ENCODE peak calls at places on chromosomes 5 and 9, in nine cellular contexts. X, D, H, M, U, Z, I, P and L are unnamed samples.

GRCh38 chr9:21854594-21854993 is 52.2 kb downstream of the MTAP start:
- DNase-seq in X (no peak), D (peak), H (peak), M (peak), U (peak), Z (peak), I (no peak), P (no peak), L (no peak)

GRCh38 chr9:130933114-130934046 is 5.7 kb downstream of the FIBCD1 start:
- DNase-seq in X (no peak), D (peak), H (no peak), M (no peak), U (peak), Z (peak), I (no peak), P (no peak), L (no peak)

GRCh38 chr9:13865869-13866268 is 448.1 kb downstream of the NFIB start:
- DNase-seq in X (no peak), D (peak), H (no peak), M (no peak), U (no peak), Z (no peak), I (no peak), P (no peak), L (no peak)

GRCh38 chr5:9562101-9562500 is 16.2 kb upstream of the SEMA5A start:
- DNase-seq in X (no peak), D (no peak), H (no peak), M (no peak), U (peak), Z (no peak), I (no peak), P (no peak), L (no peak)

GRCh38 chr5:139765409-139766217 is 30.0 kb upstream of the PSD2 start:
- DNase-seq in X (peak), D (peak), H (peak), M (peak), U (peak), Z (peak), I (peak), P (peak), L (peak)

GRCh38 chr5:10652151-10652550 is 88.3 kb downstream of the ANKRD33B start:
- DNase-seq in X (peak), D (no peak), H (no peak), M (peak), U (no peak), Z (no peak), I (no peak), P (no peak), L (no peak)

GRCh38 chr9:94868462-94868861 is 142.0 kb downstream of the AOPEP start:
- DNase-seq in X (no peak), D (no peak), H (no peak), M (no peak), U (no peak), Z (peak), I (no peak), P (no peak), L (no peak)

GRCh38 chr5:108379722-108380530 is 2.0 kb downstream of the FBXL17 start:
- DNase-seq in X (no peak), D (peak), H (no peak), M (peak), U (no peak), Z (peak), I (no peak), P (no peak), L (no peak)

GRCh38 chr9:93126151-93126781 is 7.8 kb downstream of the NINJ1 start:
- DNase-seq in X (no peak), D (no peak), H (no peak), M (no peak), U (no peak), Z (no peak), I (no peak), P (peak), L (no peak)

GRCh38 chr5:132202711-132203463 is 24.8 kb downstream of the P4HA2 start:
- DNase-seq in X (no peak), D (no peak), H (no peak), M (no peak), U (no peak), Z (no peak), I (no peak), P (no peak), L (no peak)

GRCh38 chr9:125889122-125889523 is 141.9 kb downstream of the PBX3 start:
- DNase-seq in X (no peak), D (no peak), H (peak), M (no peak), U (no peak), Z (peak), I (peak), P (peak), L (no peak)

GRCh38 chr9:79883073-79883645 is 311.4 kb downstream of the TLE4 start:
- DNase-seq in X (no peak), D (no peak), H (no peak), M (no peak), U (no peak), Z (no peak), I (no peak), P (no peak), L (no peak)

GRCh38 chr5:117833666-117834065 is 1154.7 kb downstream of the DTWD2 start:
- DNase-seq in X (no peak), D (no peak), H (no peak), M (no peak), U (no peak), Z (no peak), I (no peak), P (no peak), L (no peak)

GRCh38 chr9:68416891-68417570 is 60.6 kb downstream of the PGM5 start:
- DNase-seq in X (peak), D (no peak), H (peak), M (no peak), U (no peak), Z (no peak), I (peak), P (no peak), L (no peak)

GRCh38 chr9:132973166-132973565 is 5.3 kb upstream of the GFI1B start:
- DNase-seq in X (no peak), D (no peak), H (no peak), M (no peak), U (no peak), Z (no peak), I (no peak), P (no peak), L (no peak)

GRCh38 chr5:61910771-61911170 is 395.2 kb upstream of the KIF2A start:
- DNase-seq in X (no peak), D (no peak), H (no peak), M (no peak), U (no peak), Z (no peak), I (no peak), P (no peak), L (no peak)

GRCh38 chr5:42143361-42143760 is 218.3 kb downstream of the FBXO4 start:
- DNase-seq in X (no peak), D (no peak), H (no peak), M (no peak), U (no peak), Z (no peak), I (no peak), P (no peak), L (no peak)

GRCh38 chr5:58849995-58850667 is 267.3 kb downstream of the RAB3C start:
- DNase-seq in X (peak), D (peak), H (peak), M (peak), U (peak), Z (peak), I (no peak), P (peak), L (peak)

GRCh38 chr9:94525396-94526035 is 29.4 kb upstream of the PCAT7 start:
- DNase-seq in X (no peak), D (no peak), H (no peak), M (no peak), U (no peak), Z (no peak), I (no peak), P (no peak), L (no peak)

GRCh38 chr5:75566710-75567309 is 44.4 kb upstream of the ANKDD1B start:
- DNase-seq in X (peak), D (peak), H (no peak), M (peak), U (peak), Z (peak), I (no peak), P (no peak), L (no peak)

GRCh38 chr9:114380988-114381387 is 6.8 kb downstream of the AKNA start:
- DNase-seq in X (no peak), D (no peak), H (no peak), M (no peak), U (no peak), Z (no peak), I (no peak), P (no peak), L (no peak)

GRCh38 chr9:124854822-124855221 is 1.6 kb downstream of the WDR38 start:
- DNase-seq in X (no peak), D (no peak), H (no peak), M (no peak), U (no peak), Z (no peak), I (no peak), P (no peak), L (no peak)

GRCh38 chr9:124855566-124855943 is 2.3 kb downstream of the WDR38 start:
- DNase-seq in X (no peak), D (no peak), H (no peak), M (no peak), U (no peak), Z (no peak), I (no peak), P (no peak), L (no peak)

GRCh38 chr9:124854161-124854560 is 901 bp downstream of the WDR38 start:
- DNase-seq in X (no peak), D (no peak), H (no peak), M (no peak), U (no peak), Z (no peak), I (no peak), P (no peak), L (no peak)

GRCh38 chr9:124857533-124858162 is 4.1 kb downstream of the RPL35 start:
- DNase-seq in X (no peak), D (no peak), H (no peak), M (no peak), U (no peak), Z (no peak), I (no peak), P (no peak), L (no peak)

DNA sequence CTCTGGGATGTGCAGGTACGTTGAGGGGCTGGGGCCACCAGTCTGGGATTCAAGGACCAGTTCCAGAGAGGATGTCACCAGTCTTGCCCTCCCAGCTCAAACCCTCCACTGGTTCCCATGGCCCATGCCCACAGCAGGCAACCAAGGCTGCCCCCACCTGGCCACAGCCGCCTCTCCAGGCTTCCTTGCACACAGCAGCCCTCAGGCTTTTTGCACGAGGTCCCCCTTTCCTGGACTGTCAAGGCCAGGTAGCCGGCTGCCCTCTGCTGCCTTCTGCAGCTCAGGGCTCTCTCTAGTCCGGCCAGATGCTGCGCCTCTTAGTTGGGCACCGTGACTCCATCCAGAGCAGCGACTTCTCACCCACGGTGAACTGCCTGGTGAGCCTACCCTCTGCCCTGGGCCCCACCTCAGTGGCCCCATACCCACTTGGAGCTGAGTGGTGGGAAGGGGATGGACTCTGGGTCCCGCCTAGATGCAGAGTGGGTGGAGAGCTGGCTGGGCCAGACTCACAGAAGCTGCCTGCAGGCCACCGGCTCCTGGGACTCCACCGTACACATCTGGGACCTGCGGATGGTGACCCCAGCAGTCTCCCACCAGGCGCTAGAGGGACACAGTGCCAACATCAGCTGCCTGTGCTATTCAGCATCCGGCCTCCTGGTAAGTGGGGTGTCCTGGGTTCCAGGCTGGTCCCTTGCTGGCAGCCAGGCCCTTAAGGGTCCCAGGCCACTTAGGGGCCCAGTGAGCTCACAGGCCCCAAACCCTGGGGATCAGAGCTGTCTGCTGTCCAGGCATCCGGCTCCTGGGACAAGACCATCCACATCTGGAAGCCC is 2.9 kb downstream of the WDR38 start:
- DNase-seq in X (peak), D (no peak), H (peak), M (peak), U (peak), Z (no peak), I (peak), P (no peak), L (peak)
- TF ChIP-seq CTCF in X (peak), D (peak), H (peak), M (peak), U (peak), Z (no peak), I (peak), P (no peak), L (no peak)

DNA sequence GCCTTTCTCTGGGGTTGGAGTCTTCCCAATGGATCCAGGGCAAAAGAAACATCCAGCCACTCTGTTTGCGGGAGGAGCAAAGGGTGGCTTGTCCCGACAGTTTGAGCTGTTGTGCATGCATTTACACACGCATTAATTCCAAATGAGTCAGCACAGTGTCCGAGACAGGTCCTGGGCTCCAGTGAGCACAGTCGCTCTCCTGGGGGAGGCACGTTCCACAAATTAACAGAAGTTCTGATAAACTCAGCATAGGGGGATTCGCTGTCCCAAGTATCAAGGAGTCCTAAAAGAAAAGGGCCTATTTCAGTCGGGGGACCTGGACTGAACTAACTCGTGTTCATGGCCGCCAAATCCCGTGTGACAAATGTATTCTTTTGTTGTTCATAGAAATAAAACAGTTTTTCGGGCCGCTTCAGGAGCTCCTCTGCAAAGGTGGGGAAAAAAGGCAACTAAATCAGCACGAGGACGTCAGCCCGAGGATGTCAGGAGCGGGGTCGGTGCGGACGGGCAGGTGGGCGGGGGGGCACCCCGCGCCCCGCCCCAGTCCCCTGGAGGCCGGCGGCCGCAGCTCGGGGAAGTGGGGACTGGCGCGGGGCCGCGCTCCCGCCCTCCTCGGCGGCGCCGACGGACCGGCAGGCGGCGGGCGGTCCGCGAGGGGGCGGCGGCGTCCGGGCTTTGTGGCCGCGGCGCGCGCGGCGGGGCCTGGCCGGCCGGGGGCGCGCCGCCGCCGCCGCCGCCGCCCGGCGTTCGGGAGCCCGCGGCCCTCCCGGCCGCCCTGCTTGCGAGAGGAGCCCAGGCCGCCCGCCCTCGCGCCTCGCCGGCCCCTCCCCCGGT is at the start of gene MSANTD3:
- DNase-seq in X (peak), D (peak), H (peak), M (peak), U (peak), Z (peak), I (peak), P (peak), L (peak)
- TF ChIP-seq CTCF in X (peak), D (no peak), H (peak), M (peak), U (no peak), Z (no peak), I (no peak), P (peak), L (no peak)

GRCh38 chr5:137220523-137220927 is 278.6 kb downstream of the SPOCK1 start:
- DNase-seq in X (peak), D (peak), H (peak), M (peak), U (peak), Z (peak), I (peak), P (no peak), L (no peak)
- TF ChIP-seq CTCF in X (peak), D (peak), H (peak), M (peak), U (peak), Z (peak), I (peak), P (peak), L (peak)

GRCh38 chr9:87500491-87500890 is 2.8 kb downstream of the DAPK1 start:
- DNase-seq in X (no peak), D (no peak), H (no peak), M (no peak), U (no peak), Z (no peak), I (no peak), P (no peak), L (no peak)
- TF ChIP-seq CTCF in X (no peak), D (peak), H (peak), M (no peak), U (no peak), Z (no peak), I (no peak), P (peak), L (no peak)

GRCh38 chr5:72320022-72320898 is at the start of the genes MRPS27 and PTCD2:
- DNase-seq in X (peak), D (peak), H (peak), M (peak), U (peak), Z (peak), I (peak), P (peak), L (peak)

GRCh38 chr5:72308853-72309191 is 11.2 kb downstream of the MRPS27 start:
- DNase-seq in X (no peak), D (no peak), H (no peak), M (no peak), U (no peak), Z (no peak), I (no peak), P (no peak), L (no peak)

GRCh38 chr5:72314571-72315172 is 5.4 kb downstream of the MRPS27 start:
- DNase-seq in X (peak), D (peak), H (no peak), M (peak), U (no peak), Z (peak), I (no peak), P (no peak), L (no peak)
- TF ChIP-seq CTCF in X (peak), D (peak), H (peak), M (no peak), U (no peak), Z (peak), I (no peak), P (no peak), L (no peak)

DNA sequence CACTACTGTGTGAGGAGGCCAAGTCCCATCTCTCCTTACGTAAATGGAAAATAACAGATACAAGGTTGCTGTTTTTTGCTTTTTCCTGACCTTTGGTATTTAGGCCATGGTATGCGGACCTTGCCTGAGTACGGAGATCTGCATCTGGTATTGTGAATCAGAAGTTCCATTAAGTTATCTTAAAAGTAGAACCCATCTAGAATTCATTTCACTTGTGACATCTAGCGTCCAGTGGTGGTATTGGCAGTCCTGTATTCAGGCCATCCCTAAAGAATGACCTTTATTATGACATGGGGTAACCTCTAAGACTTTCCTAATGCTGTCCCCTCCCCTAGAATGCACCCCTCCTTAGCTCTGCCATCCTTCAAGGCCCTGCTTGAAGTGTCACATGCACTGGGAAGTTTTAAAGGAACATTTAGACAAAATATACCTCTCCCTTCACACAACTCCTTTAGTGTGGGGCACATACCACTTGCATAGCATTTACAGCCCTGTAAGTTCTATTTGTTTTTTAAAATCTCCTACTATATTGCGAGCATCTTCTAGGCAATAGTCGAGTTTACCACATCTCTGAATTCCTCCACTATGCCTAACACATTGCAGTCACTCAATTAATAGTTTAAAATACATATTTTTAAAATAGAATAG is 1.9 kb upstream of the SPDL1 start:
- DNase-seq in X (peak), D (peak), H (peak), M (peak), U (peak), Z (no peak), I (peak), P (no peak), L (peak)
- TF ChIP-seq CTCF in X (peak), D (peak), H (peak), M (peak), U (peak), Z (peak), I (peak), P (peak), L (peak)

GRCh38 chr5:177491429-177491945 is 5.9 kb downstream of the PDLIM7 start:
- DNase-seq in X (peak), D (no peak), H (peak), M (peak), U (no peak), Z (no peak), I (peak), P (no peak), L (peak)
- TF ChIP-seq CTCF in X (peak), D (peak), H (peak), M (peak), U (peak), Z (peak), I (peak), P (peak), L (peak)